ENCODE peak calls at places on chromosome 7, in four cellular contexts. B is IMR-90, V is K562, A is HepG2. J is an unnamed sample.

GRCh38 chr7:134589491-134589941 is 40.6 kb downstream of the AKR1B15 start:
- DNase-seq in A (no peak), B (peak), V (no peak), J (no peak)

GRCh38 chr7:27753863-27754262 is 13.9 kb downstream of the TAX1BP1 start:
- DNase-seq in A (no peak), V (no peak), B (no peak), J (no peak)

GRCh38 chr7:117470777-117471176 is 9.0 kb upstream of the CFTR start:
- DNase-seq in V (no peak), A (no peak), B (no peak), J (peak)

GRCh38 chr7:135335628-135336139 is 102.0 kb downstream of the STRA8 start:
- DNase-seq in A (peak), B (peak), V (peak), J (peak)

GRCh38 chr7:33050425-33051318 is 11.9 kb downstream of the NT5C3A start:
- DNase-seq in B (peak), A (peak), V (peak), J (no peak)

GRCh38 chr7:115240242-115240641 is 318.3 kb downstream of the MDFIC start:
- DNase-seq in A (no peak), B (peak), V (no peak), J (no peak)

GRCh38 chr7:99375070-99375807 is 709 bp downstream of the ARPC1B start:
- DNase-seq in V (peak), B (peak), A (peak), J (no peak)

GRCh38 chr7:36137258-36137657 is 15.8 kb upstream of the EEPD1 start:
- DNase-seq in B (no peak), A (no peak), V (no peak), J (no peak)

GRCh38 chr7:155814569-155815276 is 2.5 kb upstream of the SHH start:
- DNase-seq in B (peak), A (no peak), V (no peak), J (no peak)

GRCh38 chr7:121102619-121103018 is 114.1 kb downstream of the CPED1 start:
- DNase-seq in A (no peak), B (no peak), V (no peak), J (no peak)

GRCh38 chr7:21251166-21251806 is 176.6 kb upstream of the SP4 start:
- DNase-seq in B (no peak), V (no peak), A (peak), J (no peak)

GRCh38 chr7:143393267-143394041 is 12.3 kb downstream of the ZYX start:
- DNase-seq in B (peak), A (peak), V (peak), J (no peak)

GRCh38 chr7:20407585-20408466 is 77.1 kb downstream of the ITGB8 start:
- DNase-seq in A (no peak), V (no peak), B (peak), J (no peak)

GRCh38 chr7:93159490-93159889 is 11.3 kb upstream of the SAMD9L start:
- DNase-seq in B (peak), A (no peak), V (no peak), J (no peak)

GRCh38 chr7:93160410-93160809 is 12.2 kb upstream of the SAMD9L start:
- DNase-seq in A (no peak), V (no peak), B (peak), J (no peak)

GRCh38 chr7:93161181-93161762 is 13.1 kb upstream of the SAMD9L start:
- DNase-seq in A (no peak), B (no peak), V (no peak), J (no peak)

GRCh38 chr7:93164766-93165165 is 16.6 kb upstream of the SAMD9L start:
- DNase-seq in A (no peak), B (no peak), V (no peak), J (no peak)

DNA sequence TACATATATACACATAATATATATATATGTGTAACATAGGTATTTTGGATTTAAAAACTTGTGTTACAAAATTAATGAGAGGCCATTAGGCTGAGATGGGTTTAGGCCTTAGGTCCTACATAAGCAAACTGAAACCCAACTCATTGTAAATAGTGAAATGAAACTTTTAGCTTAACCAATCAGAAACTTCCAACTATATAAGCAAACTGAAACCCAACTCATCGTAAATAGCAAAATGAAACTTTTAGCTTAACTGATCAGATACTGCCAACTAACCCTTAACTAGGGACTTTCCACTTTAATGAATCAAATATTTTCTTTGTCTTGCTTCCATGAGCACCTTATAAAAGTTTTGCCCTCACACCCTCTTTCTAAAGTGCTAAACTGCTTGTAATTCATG is 17.3 kb upstream of the SAMD9L start:
- DNase-seq in A (no peak), B (peak), V (no peak), J (peak)
- TF ChIP-seq MXI1 in A (no peak), B (no peak), V (no peak), J (no peak)

GRCh38 chr7:45910855-45911254 is 10.2 kb downstream of the IGFBP3 start:
- DNase-seq in B (no peak), V (no peak), A (no peak), J (no peak)
- TF ChIP-seq MXI1 in B (no peak), V (no peak), A (no peak), J (no peak)

GRCh38 chr7:80882213-80882801 is 36.5 kb downstream of the SEMA3C start:
- DNase-seq in A (no peak), V (no peak), B (no peak), J (no peak)

GRCh38 chr7:80883188-80884025 is 35.4 kb downstream of the SEMA3C start:
- DNase-seq in B (peak), A (peak), V (no peak), J (no peak)

GRCh38 chr7:80881361-80881760 is 37.5 kb downstream of the SEMA3C start:
- DNase-seq in V (no peak), A (no peak), B (no peak), J (no peak)

GRCh38 chr7:80885774-80886173 is 33.1 kb downstream of the SEMA3C start:
- DNase-seq in V (no peak), B (no peak), A (no peak), J (no peak)

GRCh38 chr7:80884511-80885195 is 34.2 kb downstream of the SEMA3C start:
- DNase-seq in B (peak), A (no peak), V (no peak), J (no peak)
- TF ChIP-seq MXI1 in B (no peak), A (no peak), V (no peak), J (no peak)

DNA sequence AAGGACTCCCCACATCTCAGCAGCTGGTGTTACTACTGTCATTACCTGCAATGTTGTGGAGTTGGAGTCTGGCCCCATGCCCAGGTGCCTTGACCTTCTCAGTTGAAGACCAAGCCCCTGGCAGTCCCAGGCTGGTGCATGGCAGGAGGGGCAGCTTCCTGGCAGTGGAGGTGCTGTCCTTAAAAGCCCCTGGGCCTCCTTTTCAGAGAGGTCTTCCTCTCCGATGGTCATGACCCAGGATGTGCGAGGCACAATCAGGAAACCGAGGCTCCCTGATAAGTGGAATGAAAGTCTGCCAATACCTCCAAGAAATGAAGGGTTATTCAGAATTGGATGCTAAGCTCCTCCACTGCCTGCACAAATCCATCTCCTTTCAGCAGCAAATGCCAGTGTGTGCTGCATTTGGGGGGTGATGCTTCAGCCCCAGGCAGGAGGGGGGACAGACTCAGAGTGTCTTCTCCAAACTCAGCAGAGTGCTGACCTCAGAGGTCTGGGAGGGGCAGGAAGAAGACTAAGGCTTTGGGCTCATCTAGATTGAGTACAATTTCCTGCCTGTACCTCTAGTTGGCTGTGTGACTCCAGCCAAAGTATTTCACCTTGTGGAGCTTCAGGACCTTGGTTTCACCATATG is 97.0 kb upstream of the DDC start:
- DNase-seq in A (no peak), B (no peak), V (no peak), J (no peak)
- TF ChIP-seq MXI1 in A (no peak), B (no peak), V (no peak), J (no peak)

GRCh38 chr7:45035371-45035770 is 35.4 kb downstream of the CCM2 start:
- DNase-seq in V (no peak), A (no peak), B (no peak), J (no peak)

GRCh38 chr7:45033261-45033930 is 33.4 kb downstream of the CCM2 start:
- DNase-seq in A (no peak), B (peak), V (peak), J (no peak)

GRCh38 chr7:45031829-45032228 is 31.8 kb downstream of the CCM2 start:
- DNase-seq in B (no peak), V (no peak), A (peak), J (no peak)

GRCh38 chr7:45033931-45034290 is 33.9 kb downstream of the CCM2 start:
- DNase-seq in B (no peak), V (no peak), A (no peak), J (no peak)

GRCh38 chr7:45032421-45032820 is 32.4 kb downstream of the CCM2 start:
- DNase-seq in V (no peak), A (no peak), B (no peak), J (no peak)
- TF ChIP-seq MXI1 in V (no peak), A (no peak), B (no peak), J (no peak)

GRCh38 chr7:17150018-17150417 is 148.4 kb upstream of the AHR start:
- DNase-seq in A (no peak), V (no peak), B (no peak), J (no peak)

GRCh38 chr7:17155529-17155928 is 142.9 kb upstream of the AHR start:
- DNase-seq in A (no peak), V (no peak), B (no peak), J (no peak)

GRCh38 chr7:17158261-17158660 is 140.2 kb upstream of the AHR start:
- DNase-seq in V (no peak), A (peak), B (no peak), J (no peak)

GRCh38 chr7:17152698-17153097 is 145.8 kb upstream of the AHR start:
- DNase-seq in V (no peak), B (no peak), A (no peak), J (no peak)

GRCh38 chr7:17153571-17153970 is 144.9 kb upstream of the AHR start:
- DNase-seq in A (no peak), V (no peak), B (peak), J (no peak)
- TF ChIP-seq MXI1 in A (no peak), V (no peak), B (no peak), J (no peak)